ENCODE peak calls at places on chromosomes 5 and 9, in four cellular contexts. One of them, this sample, is unnamed.

GRCh38 chr9:137428841-137429545 is 5.8 kb downstream of the NOXA1 start:
- DNase-seq in islet precursor cell: no peak
- DNase-seq in AG20443: no peak
- DNase-seq in AG09309: no peak
- DNase-seq in this sample: no peak

GRCh38 chr5:65359981-65360380 is 121.7 kb downstream of the ADAMTS6 start:
- DNase-seq in islet precursor cell: no peak
- DNase-seq in AG20443: no peak
- DNase-seq in AG09309: no peak
- DNase-seq in this sample: no peak

GRCh38 chr9:77188242-77188641 is 10.9 kb downstream of the VPS13A start:
- DNase-seq in islet precursor cell: no peak
- DNase-seq in AG20443: no peak
- DNase-seq in AG09309: no peak
- DNase-seq in this sample: no peak

GRCh38 chr5:29229461-29229860 is 1964.0 kb upstream of the CDH6 start:
- DNase-seq in islet precursor cell: no peak
- DNase-seq in AG20443: no peak
- DNase-seq in AG09309: no peak
- DNase-seq in this sample: no peak

GRCh38 chr5:104569621-104570020 is 1007.0 kb upstream of the NUDT12 start:
- DNase-seq in islet precursor cell: no peak
- DNase-seq in AG20443: no peak
- DNase-seq in AG09309: no peak
- DNase-seq in this sample: peak; percentile 13

GRCh38 chr5:123855630-123856029 is 343.7 kb downstream of the CSNK1G3 start:
- DNase-seq in islet precursor cell: no peak
- DNase-seq in AG20443: no peak
- DNase-seq in AG09309: no peak
- DNase-seq in this sample: peak; percentile 57

GRCh38 chr9:109556061-109556460 is 58.0 kb upstream of the PTPN3 start:
- DNase-seq in islet precursor cell: peak; percentile 97
- DNase-seq in AG20443: no peak
- DNase-seq in AG09309: no peak
- DNase-seq in this sample: no peak

GRCh38 chr5:43572357-43572756 is 15.5 kb upstream of the PAIP1 start:
- DNase-seq in islet precursor cell: peak; percentile 55
- DNase-seq in AG20443: no peak
- DNase-seq in AG09309: no peak
- DNase-seq in this sample: peak; percentile 36

GRCh38 chr5:104062495-104063377 is 500.1 kb upstream of the NUDT12 start:
- DNase-seq in islet precursor cell: no peak
- DNase-seq in AG20443: no peak
- DNase-seq in AG09309: no peak
- DNase-seq in this sample: no peak

GRCh38 chr5:93585753-93586385 is 2.8 kb downstream of the NR2F1 start:
- DNase-seq in islet precursor cell: no peak
- DNase-seq in AG20443: no peak
- DNase-seq in AG09309: no peak
- DNase-seq in this sample: no peak

GRCh38 chr5:68252678-68253520 is 37.3 kb downstream of the PIK3R1 start:
- DNase-seq in islet precursor cell: peak; percentile 74
- DNase-seq in AG20443: peak; percentile 77
- DNase-seq in AG09309: no peak
- DNase-seq in this sample: peak; percentile 67

GRCh38 chr5:121497176-121497575 is 354.5 kb upstream of the FTMT start:
- DNase-seq in islet precursor cell: no peak
- DNase-seq in AG20443: no peak
- DNase-seq in AG09309: no peak
- DNase-seq in this sample: no peak

GRCh38 chr5:151020304-151021031 is at the start of gene GPX3:
- DNase-seq in islet precursor cell: peak; percentile 93
- DNase-seq in AG20443: peak; percentile 86
- DNase-seq in AG09309: no peak
- DNase-seq in this sample: peak; percentile 58

GRCh38 chr5:159444441-159445082 is 114.3 kb upstream of the IL12B start:
- DNase-seq in islet precursor cell: no peak
- DNase-seq in AG20443: peak; percentile 71
- DNase-seq in AG09309: no peak
- DNase-seq in this sample: peak; percentile 69

GRCh38 chr5:79047199-79047598 is 22.3 kb downstream of the DMGDH start:
- DNase-seq in islet precursor cell: no peak
- DNase-seq in AG20443: no peak
- DNase-seq in AG09309: no peak
- DNase-seq in this sample: no peak

GRCh38 chr5:10140195-10140973 is 109.3 kb downstream of the ATPSCKMT start:
- DNase-seq in islet precursor cell: peak; percentile 62
- DNase-seq in AG20443: peak; percentile 63
- DNase-seq in AG09309: no peak
- DNase-seq in this sample: peak; percentile 73

GRCh38 chr5:159480849-159481248 is 150.6 kb upstream of the IL12B start:
- DNase-seq in islet precursor cell: no peak
- DNase-seq in AG20443: no peak
- DNase-seq in AG09309: no peak
- DNase-seq in this sample: no peak

GRCh38 chr5:96602776-96603175 is 59.4 kb upstream of the CAST start:
- DNase-seq in islet precursor cell: no peak
- DNase-seq in AG20443: no peak
- DNase-seq in AG09309: no peak
- DNase-seq in this sample: no peak

GRCh38 chr9:89801723-89802680 is 197.2 kb downstream of the GADD45G start:
- DNase-seq in islet precursor cell: no peak
- DNase-seq in AG20443: no peak
- DNase-seq in AG09309: no peak
- DNase-seq in this sample: no peak

GRCh38 chr9:96655198-96655851 is at the start of gene PRXL2C:
- DNase-seq in islet precursor cell: peak; percentile 87
- DNase-seq in AG20443: peak; percentile 85
- DNase-seq in AG09309: no peak
- DNase-seq in this sample: peak; percentile 76

GRCh38 chr5:112119527-112119926 is 299.6 kb downstream of the EPB41L4A start:
- DNase-seq in islet precursor cell: no peak
- DNase-seq in AG20443: no peak
- DNase-seq in AG09309: no peak
- DNase-seq in this sample: peak; percentile 2

GRCh38 chr9:122096620-122097415 is 3.7 kb upstream of the TTLL11 start:
- DNase-seq in islet precursor cell: peak; percentile 22
- DNase-seq in AG20443: no peak
- DNase-seq in AG09309: no peak
- DNase-seq in this sample: no peak

GRCh38 chr9:131279196-131279926 is 3.1 kb upstream of the FAM78A start:
- DNase-seq in islet precursor cell: no peak
- DNase-seq in AG20443: no peak
- DNase-seq in AG09309: no peak
- DNase-seq in this sample: no peak

GRCh38 chr5:136130581-136130980 is 2.1 kb upstream of the SMAD5 start:
- DNase-seq in islet precursor cell: no peak
- DNase-seq in AG20443: no peak
- DNase-seq in AG09309: no peak
- DNase-seq in this sample: no peak

GRCh38 chr5:95822038-95822407 is 503 bp downstream of the GLRX start:
- DNase-seq in islet precursor cell: peak; percentile 88
- DNase-seq in AG20443: peak; percentile 57
- DNase-seq in AG09309: no peak
- DNase-seq in this sample: peak; percentile 70